ENCODE peak calls at places on chromosomes 7 and 10, in nine cellular contexts. H is fibroblast of the conjunctiva; D is stimulated activated CD8-positive, alpha-beta memory T cell treated with anti-CD3 and anti-CD28 coated beads, Interleukin-7, amount 100 ng/mL, for 48 hours; K is NCI-H146; W is HT1080; O is HEK293T; Q is nephron progenitor cell; B is hepatocyte; V is anterior cingulate cortex. X is an unnamed sample.

GRCh38 chr7:142357953-142358520 is 100.2 kb upstream of the PRSS58 start:
- DNase-seq in H (peak; percentile 88), D (no peak), K (peak; percentile 16), W (peak; percentile 63), O (peak; percentile 69), Q (peak; percentile 37), B (peak; percentile 77), V (peak; percentile 37), X (peak; percentile 47)

GRCh38 chr7:151085691-151086620 is at the start of gene AGAP3:
- DNase-seq in H (no peak), D (peak; percentile 22), K (peak; percentile 91), W (peak; percentile 75), O (peak; percentile 94), Q (peak; percentile 89), B (peak; percentile 91), V (peak; percentile 87), X (peak; percentile 75)

GRCh38 chr10:14225374-14225773 is 105.3 kb downstream of the FRMD4A start:
- DNase-seq in H (no peak), D (no peak), K (no peak), W (no peak), O (no peak), Q (no peak), B (no peak), V (peak; percentile 5), X (no peak)

GRCh38 chr10:89645742-89646172 is 715 bp upstream of the PANK1 start:
- DNase-seq in H (no peak), D (no peak), K (no peak), W (no peak), O (no peak), Q (no peak), B (peak; percentile 85), V (no peak), X (peak; percentile 89)

GRCh38 chr7:116367171-116367813 is 132.2 kb upstream of the CAV2 start:
- DNase-seq in H (no peak), D (no peak), K (no peak), W (no peak), O (no peak), Q (no peak), B (no peak), V (no peak), X (no peak)

GRCh38 chr7:91512958-91513357 is 248.7 kb downstream of the FZD1 start:
- DNase-seq in H (no peak), D (no peak), K (peak; percentile 18), W (peak; percentile 57), O (no peak), Q (no peak), B (no peak), V (no peak), X (no peak)

GRCh38 chr10:86022906-86023305 is 343.7 kb downstream of the GRID1 start:
- DNase-seq in H (no peak), D (no peak), K (no peak), W (no peak), O (no peak), Q (no peak), B (no peak), V (no peak), X (no peak)

GRCh38 chr7:112467867-112468266 is 12.9 kb upstream of the LSMEM1 start:
- DNase-seq in H (no peak), D (no peak), K (no peak), W (no peak), O (no peak), Q (no peak), B (no peak), V (no peak), X (no peak)

GRCh38 chr10:73883553-73883952 is 9.2 kb upstream of the CAMK2G start:
- DNase-seq in H (no peak), D (no peak), K (no peak), W (no peak), O (no peak), Q (no peak), B (no peak), V (no peak), X (no peak)

GRCh38 chr10:49614242-49615198 is 683 bp downstream of the CHAT start:
- DNase-seq in H (no peak), D (no peak), K (peak; percentile 16), W (no peak), O (no peak), Q (peak; percentile 31), B (no peak), V (no peak), X (no peak)

GRCh38 chr7:101555921-101556275 is 73.2 kb downstream of the MYL10 start:
- DNase-seq in H (no peak), D (no peak), K (no peak), W (no peak), O (no peak), Q (no peak), B (no peak), V (no peak), X (no peak)

GRCh38 chr10:119597405-119598186 is 832 bp upstream of the TIAL1 start:
- DNase-seq in H (no peak), D (no peak), K (no peak), W (peak; percentile 13), O (no peak), Q (no peak), B (no peak), V (no peak), X (no peak)

GRCh38 chr7:116193329-116194087 is 16.8 kb upstream of the TES start:
- DNase-seq in H (no peak), D (no peak), K (no peak), W (no peak), O (no peak), Q (no peak), B (no peak), V (no peak), X (no peak)

GRCh38 chr10:96906864-96907263 is 74.8 kb downstream of the LCOR start:
- DNase-seq in H (no peak), D (no peak), K (no peak), W (no peak), O (no peak), Q (no peak), B (no peak), V (no peak), X (no peak)

GRCh38 chr7:132116369-132116768 is 459.9 kb downstream of the PLXNA4 start:
- DNase-seq in H (no peak), D (no peak), K (no peak), W (peak; percentile 55), O (no peak), Q (no peak), B (no peak), V (no peak), X (no peak)

GRCh38 chr7:44052771-44053365 is 8.4 kb downstream of the DBNL start:
- DNase-seq in H (no peak), D (no peak), K (no peak), W (no peak), O (no peak), Q (no peak), B (no peak), V (no peak), X (no peak)

GRCh38 chr7:131488361-131488760 is 68.1 kb downstream of the PODXL start:
- DNase-seq in H (no peak), D (no peak), K (no peak), W (no peak), O (no peak), Q (no peak), B (no peak), V (no peak), X (no peak)

GRCh38 chr10:3292601-3293000 is 120.0 kb upstream of the PITRM1 start:
- DNase-seq in H (no peak), D (no peak), K (no peak), W (no peak), O (no peak), Q (no peak), B (no peak), V (no peak), X (no peak)

GRCh38 chr10:103812431-103812830 is 42.9 kb downstream of the SH3PXD2A start:
- DNase-seq in H (no peak), D (no peak), K (no peak), W (no peak), O (no peak), Q (peak; percentile 21), B (no peak), V (no peak), X (no peak)

GRCh38 chr7:10022957-10023356 is 950.7 kb upstream of the PHF14 start:
- DNase-seq in H (no peak), D (no peak), K (peak; percentile 30), W (peak; percentile 27), O (peak; percentile 6), Q (peak; percentile 26), B (peak; percentile 67), V (peak; percentile 2), X (no peak)

GRCh38 chr10:29344073-29344820 is 55.4 kb downstream of the LYZL1 start:
- DNase-seq in H (peak; percentile 3), D (no peak), K (no peak), W (peak; percentile 71), O (no peak), Q (no peak), B (no peak), V (no peak), X (no peak)

GRCh38 chr7:121313793-121314676 is 14.8 kb upstream of the WNT16 start:
- DNase-seq in H (peak; percentile 81), D (no peak), K (peak; percentile 40), W (no peak), O (peak; percentile 51), Q (no peak), B (peak; percentile 48), V (no peak), X (no peak)